ENCODE peak calls at places on chromosomes 3 and 15, in four cellular contexts. Y is NCI-H2081, K is iPS DF 19.7, H is kidney tubule cell. C is an unnamed sample.

GRCh38 chr3:83454353-83454752 is 1504.4 kb upstream of the CADM2 start:
- DNase-seq in Y (no peak), K (no peak), H (no peak), C (no peak)

GRCh38 chr15:40053234-40054055 is 14.5 kb upstream of the SRP14 start:
- DNase-seq in Y (no peak), K (no peak), H (no peak), C (no peak)

GRCh38 chr15:32856753-32857152 is 138.9 kb downstream of the GREM1 start:
- DNase-seq in Y (no peak), K (no peak), H (peak), C (no peak)

GRCh38 chr3:138835177-138835757 is 539 bp upstream of the PIK3CB start:
- DNase-seq in Y (no peak), K (no peak), H (no peak), C (no peak)

GRCh38 chr3:34175636-34176186 is 377.3 kb downstream of the PDCD6IP start:
- DNase-seq in Y (peak), K (no peak), H (no peak), C (no peak)

GRCh38 chr3:127822166-127822835 is at the start of gene MGLL:
- DNase-seq in Y (peak), K (no peak), H (peak), C (peak)

GRCh38 chr3:52787672-52788625 is 6.6 kb upstream of the ITIH3 start:
- DNase-seq in Y (no peak), K (no peak), H (no peak), C (peak)

GRCh38 chr3:4740397-4741105 is 238.7 kb upstream of the BHLHE40 start:
- DNase-seq in Y (no peak), K (no peak), H (no peak), C (no peak)

GRCh38 chr3:76669305-76669704 is 370.6 kb upstream of the ROBO2 start:
- DNase-seq in Y (no peak), K (no peak), H (no peak), C (no peak)

GRCh38 chr3:13088020-13089006 is 15.1 kb upstream of the IQSEC1 start:
- DNase-seq in Y (no peak), K (no peak), H (no peak), C (no peak)

GRCh38 chr3:116445291-116445841 is at the start of gene LSAMP:
- DNase-seq in Y (peak), K (peak), H (no peak), C (peak)

GRCh38 chr3:14528081-14528480 is 12.1 kb downstream of the GRIP2 start:
- DNase-seq in Y (no peak), K (no peak), H (no peak), C (no peak)

GRCh38 chr15:83449250-83449671 is 2.1 kb downstream of the SH3GL3 start:
- DNase-seq in Y (no peak), K (no peak), H (no peak), C (no peak)

C was measured in foreskin fibroblast.